ENCODE peak calls at places on chromosomes 16 and 17, in five cellular contexts. G is PC-9; L is left ventricle myocardium inferior; R is effector memory CD4-positive, alpha-beta T cell; U is upper lobe of right lung. Q is an unnamed sample.
A peak's percentile ranks its signal among the peaks of the same experiment; 100 is the strongest.

GRCh38 chr17:56087199-56087598 is 66.1 kb upstream of the ANKFN1 start:
- DNase-seq in R (no peak), G (no peak), L (no peak), U (no peak), Q (no peak)

GRCh38 chr16:53022374-53022773 is 30.3 kb downstream of the CHD9NB start:
- DNase-seq in G (peak; percentile 32), L (no peak), R (no peak), U (no peak), Q (peak; percentile 73)

GRCh38 chr17:18120461-18121053 is 12.0 kb downstream of the MYO15A start:
- DNase-seq in L (no peak), R (no peak), U (no peak), G (no peak), Q (no peak)

GRCh38 chr17:82019905-82020873 is 2.5 kb downstream of the CENPX start:
- DNase-seq in G (peak; percentile 58), R (peak; percentile 48), L (peak; percentile 51), U (peak; percentile 84), Q (peak; percentile 81)

GRCh38 chr16:30458561-30459394 is 13.1 kb upstream of the SEPHS2 start:
- DNase-seq in U (peak; percentile 84), G (no peak), L (peak; percentile 38), R (peak; percentile 50), Q (no peak)

GRCh38 chr16:78732693-78733092 is 633.2 kb downstream of the WWOX start:
- DNase-seq in U (no peak), R (no peak), G (no peak), L (no peak), Q (no peak)

GRCh38 chr17:14776791-14777190 is 475.9 kb downstream of the HS3ST3B1 start:
- DNase-seq in G (no peak), U (no peak), R (no peak), L (no peak), Q (no peak)

GRCh38 chr16:2977440-2977839 is 2.8 kb downstream of the PKMYT1 start:
- DNase-seq in L (no peak), R (no peak), U (peak; percentile 78), G (no peak), Q (no peak)

GRCh38 chr17:27547301-27547683 is 83.7 kb upstream of the LGALS9 start:
- DNase-seq in R (no peak), G (no peak), L (no peak), U (no peak), Q (no peak)

GRCh38 chr17:34254651-34255380 is at the start of gene CCL2:
- DNase-seq in L (peak; percentile 75), U (no peak), G (peak; percentile 1), R (no peak), Q (peak; percentile 69)

GRCh38 chr16:19479302-19479721 is 42.6 kb downstream of the GDE1 start:
- DNase-seq in R (no peak), L (no peak), U (no peak), G (no peak), Q (no peak)

GRCh38 chr16:31350275-31351005 is 4.5 kb upstream of the ITGAX start:
- DNase-seq in R (no peak), L (no peak), G (no peak), U (peak; percentile 67), Q (no peak)

GRCh38 chr16:20327444-20328041 is at the start of gene GP2:
- DNase-seq in L (no peak), G (no peak), U (no peak), R (no peak), Q (no peak)

GRCh38 chr17:61406543-61406845 is 6.9 kb downstream of the TBX2 start:
- DNase-seq in G (no peak), R (no peak), U (no peak), L (no peak), Q (no peak)

GRCh38 chr16:22427556-22427955 is 53.1 kb upstream of the CDR2 start:
- DNase-seq in U (no peak), R (no peak), L (no peak), G (no peak), Q (no peak)

GRCh38 chr16:66751135-66751991 is at the start of gene DYNC1LI2:
- DNase-seq in R (peak; percentile 68), U (peak; percentile 92), G (peak; percentile 80), L (peak; percentile 85), Q (peak; percentile 78)

GRCh38 chr17:10251212-10251948 is 53.0 kb upstream of the GAS7 start:
- DNase-seq in L (no peak), U (no peak), G (no peak), R (no peak), Q (no peak)

GRCh38 chr17:44112284-44113280 is 10.9 kb downstream of the HDAC5 start:
- DNase-seq in L (peak; percentile 83), U (no peak), R (no peak), G (no peak), Q (no peak)

GRCh38 chr17:43702636-43703035 is 40.9 kb upstream of the MEOX1 start:
- DNase-seq in R (no peak), L (no peak), U (no peak), G (no peak), Q (peak; percentile 63)

GRCh38 chr17:17342242-17342945 is 39.2 kb downstream of the NT5M start:
- DNase-seq in G (no peak), R (no peak), U (peak; percentile 59), L (no peak), Q (peak; percentile 34)

GRCh38 chr17:56624315-56624714 is 30.8 kb downstream of the NOG start:
- DNase-seq in R (no peak), U (no peak), G (no peak), L (no peak), Q (no peak)

GRCh38 chr16:17194190-17194780 is 276.5 kb downstream of the XYLT1 start:
- DNase-seq in L (peak; percentile 27), R (peak; percentile 26), G (no peak), U (peak; percentile 76), Q (peak; percentile 38)

GRCh38 chr17:18155179-18155578 is 28.4 kb upstream of the ALKBH5 start:
- DNase-seq in G (no peak), L (no peak), U (no peak), R (no peak), Q (no peak)

GRCh38 chr17:4420692-4421131 is 13.0 kb upstream of the SPNS3 start:
- DNase-seq in U (no peak), R (peak; percentile 34), L (no peak), G (peak; percentile 56), Q (peak; percentile 48)

GRCh38 chr17:50218071-50218759 is 16.8 kb upstream of the COL1A1 start:
- DNase-seq in R (no peak), L (no peak), G (no peak), U (no peak), Q (no peak)

GRCh38 chr16:85820604-85821372 is 21.3 kb downstream of the COX4I1 start:
- DNase-seq in U (peak; percentile 31), R (no peak), L (no peak), G (peak; percentile 8), Q (no peak)

GRCh38 chr16:57698812-57699405 is 4.3 kb downstream of the DRC7 start:
- DNase-seq in L (no peak), R (no peak), G (no peak), U (no peak), Q (no peak)

GRCh38 chr16:57697896-57698537 is 3.4 kb downstream of the DRC7 start:
- DNase-seq in G (no peak), U (no peak), R (no peak), L (no peak), Q (no peak)

GRCh38 chr16:57700801-57701551 is 6.4 kb downstream of the DRC7 start:
- DNase-seq in R (no peak), L (no peak), U (no peak), G (no peak), Q (peak; percentile 86)

GRCh38 chr16:57699481-57699880 is 4.9 kb downstream of the DRC7 start:
- DNase-seq in U (no peak), L (no peak), R (no peak), G (no peak), Q (no peak)

DNA sequence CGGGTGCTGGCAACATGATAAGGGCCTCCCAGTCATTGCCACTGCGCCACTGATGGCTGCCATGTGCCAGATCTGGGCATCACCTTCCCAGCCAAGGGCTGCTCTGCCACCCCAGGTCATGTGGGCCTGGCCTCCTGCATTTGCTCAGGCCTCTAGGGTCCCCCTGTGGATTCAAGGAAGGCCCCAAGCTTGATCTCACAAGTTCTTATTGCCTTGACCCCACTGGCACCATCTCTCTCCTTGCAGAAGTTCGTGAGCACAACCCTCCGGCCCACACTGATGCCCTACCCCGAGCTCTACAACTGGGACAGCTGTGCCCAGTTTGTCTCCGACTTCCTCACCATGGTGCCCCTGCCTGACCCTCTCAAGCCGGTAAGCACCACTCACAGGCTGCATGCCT is 5.3 kb downstream of the DRC7 start:
- DNase-seq in G (no peak), R (no peak), L (no peak), U (no peak), Q (no peak)
- H3K27me3 ChIP-seq in G (no peaks in the 10 kb centered on the region), R (no peaks in the 10 kb centered on the region), L (no peaks in the 10 kb centered on the region), U (no peaks in the 10 kb centered on the region), Q (no peaks in the 10 kb centered on the region)

GRCh38 chr17:69142473-69142802 is 743 bp upstream of the ABCA6 start:
- DNase-seq in L (no peak), G (no peak), R (no peak), U (no peak), Q (no peak)
- H3K4me3 ChIP-seq in L (peak overlapping the region; percentile 55), G (no peak overlapping the region), R (no peak overlapping the region), U (peak overlapping the region; percentile 0), Q (no peak overlapping the region)

GRCh38 chr17:7654832-7655540 is 4.3 kb downstream of the ATP1B2 start:
- DNase-seq in R (no peak), U (no peak), L (no peak), G (no peak), Q (no peak)
- H3K27me3 ChIP-seq in R (peaks cover 25% of the 10 kb centered on the region), U (peaks cover 21% of the 10 kb centered on the region), L (peaks cover 28% of the 10 kb centered on the region), G (peaks cover 11% of the 10 kb centered on the region), Q (no peaks in the 10 kb centered on the region)

GRCh38 chr17:72122668-72123495 is 2.1 kb downstream of the SOX9 start:
- DNase-seq in U (peak; percentile 72), G (peak; percentile 32), L (peak; percentile 29), R (no peak), Q (peak; percentile 80)

GRCh38 chr17:72125226-72125651 is 4.4 kb downstream of the SOX9 start:
- DNase-seq in G (no peak), U (no peak), L (no peak), R (no peak), Q (no peak)

GRCh38 chr17:72125742-72126141 is 4.9 kb downstream of the SOX9 start:
- DNase-seq in R (no peak), L (no peak), G (no peak), U (no peak), Q (no peak)

GRCh38 chr17:72123496-72123963 is 2.7 kb downstream of the SOX9 start:
- DNase-seq in R (no peak), U (no peak), L (no peak), G (no peak), Q (peak; percentile 7)

DNA sequence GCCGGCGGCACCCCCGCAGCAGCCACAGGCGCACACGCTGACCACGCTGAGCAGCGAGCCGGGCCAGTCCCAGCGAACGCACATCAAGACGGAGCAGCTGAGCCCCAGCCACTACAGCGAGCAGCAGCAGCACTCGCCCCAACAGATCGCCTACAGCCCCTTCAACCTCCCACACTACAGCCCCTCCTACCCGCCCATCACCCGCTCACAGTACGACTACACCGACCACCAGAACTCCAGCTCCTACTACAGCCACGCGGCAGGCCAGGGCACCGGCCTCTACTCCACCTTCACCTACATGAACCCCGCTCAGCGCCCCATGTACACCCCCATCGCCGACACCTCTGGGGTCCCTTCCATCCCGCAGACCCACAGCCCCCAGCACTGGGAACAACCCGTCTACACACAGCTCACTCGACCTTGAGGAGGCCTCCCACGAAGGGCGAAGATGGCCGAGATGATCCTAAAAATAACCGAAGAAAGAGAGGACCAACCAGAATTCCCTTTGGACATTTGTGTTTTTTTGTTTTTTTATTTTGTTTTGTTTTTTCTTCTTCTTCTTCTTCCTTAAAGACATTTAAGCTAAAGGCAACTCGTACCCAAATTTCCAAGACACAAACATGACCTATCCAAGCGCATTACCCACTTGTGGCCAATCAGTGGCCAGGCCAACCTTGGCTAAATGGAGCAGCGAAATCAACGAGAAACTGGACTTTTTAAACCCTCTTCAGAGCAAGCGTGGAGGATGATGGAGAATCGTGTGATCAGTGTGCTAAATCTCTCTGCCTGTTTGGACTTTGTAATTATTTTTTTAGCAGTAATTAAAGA is 3.4 kb downstream of the SOX9 start:
- DNase-seq in G (no peak), L (no peak), U (no peak), R (no peak), Q (no peak)
- H3K4me3 ChIP-seq in G (peak overlapping the region; percentile 55), L (peak overlapping the region; percentile 81), U (no peak overlapping the region), R (no peak overlapping the region), Q (no peak overlapping the region)

Q was measured in Caco-2.